ENCODE peak calls at places on chromosomes 16 and 17, in five cellular contexts. Z is 8988T, C is ELF-1, E is T47D, O is endodermal cell. J is an unnamed sample.

GRCh38 chr17:46774108-46774737 is 44.3 kb downstream of the WNT3 start:
- DNase-seq in Z (no peak), C (no peak), E (no peak), O (no peak), J (no peak)

GRCh38 chr17:59527325-59527917 is 38.0 kb upstream of the DHX40 start:
- DNase-seq in O (no peak), Z (no peak), C (no peak), E (no peak), J (no peak)

GRCh38 chr17:73630531-73630930 is 13.7 kb downstream of the SDK2 start:
- DNase-seq in O (no peak), E (no peak), C (peak; percentile 83), Z (no peak), J (no peak)

GRCh38 chr17:74739227-74739831 is 2.3 kb downstream of the RAB37 start:
- DNase-seq in E (no peak), Z (no peak), C (no peak), O (no peak), J (no peak)

GRCh38 chr16:65510850-65511249 is 389.0 kb upstream of the CDH11 start:
- DNase-seq in O (peak; percentile 59), C (peak; percentile 74), Z (no peak), E (no peak), J (no peak)

GRCh38 chr17:81196505-81197408 is 26.0 kb downstream of the CEP131 start:
- DNase-seq in Z (no peak), E (no peak), C (no peak), O (no peak), J (no peak)

GRCh38 chr17:50549256-50549941 is 2.4 kb downstream of the SPATA20 start:
- DNase-seq in Z (no peak), C (no peak), O (no peak), E (no peak), J (no peak)

GRCh38 chr16:89917773-89918452 is 749 bp upstream of the MC1R start:
- DNase-seq in E (no peak), O (peak; percentile 83), Z (peak; percentile 94), C (peak; percentile 92), J (peak; percentile 50)

J was measured in NCI-H1092.